ENCODE peak calls at places on chromosomes 1 and 21, in four cellular contexts. O is K562, H is HepG2, V is HCT116. W is an unnamed sample.

GRCh38 chr21:42012763-42013329 is 2.7 kb upstream of the ZBTB21 start:
- DNase-seq in O (no peak), H (no peak), V (no peak), W (no peak)

GRCh38 chr1:11320153-11320936 is 47.3 kb downstream of the UBIAD1 start:
- DNase-seq in O (peak; percentile 63), V (no peak), H (peak; percentile 16), W (peak; percentile 4)

GRCh38 chr1:165849336-165850133 is 22.1 kb downstream of the UCK2 start:
- DNase-seq in H (no peak), V (no peak), O (no peak), W (no peak)

GRCh38 chr21:34845521-34846213 is 176.9 kb downstream of the CLIC6 start:
- DNase-seq in V (peak; percentile 75), H (no peak), O (no peak), W (peak; percentile 27)

GRCh38 chr1:16367968-16368910 is 1.2 kb downstream of the SZRD1 start:
- DNase-seq in H (no peak), V (no peak), O (no peak), W (no peak)

GRCh38 chr1:68201546-68202238 is 30.6 kb downstream of the WLS start:
- DNase-seq in V (no peak), H (no peak), O (no peak), W (no peak)

GRCh38 chr1:225460021-225460736 is 32.3 kb upstream of the LBR start:
- DNase-seq in H (no peak), O (no peak), V (no peak), W (no peak)

GRCh38 chr21:27379381-27379780 is 412.5 kb upstream of the ADAMTS5 start:
- DNase-seq in V (no peak), H (no peak), O (no peak), W (no peak)

GRCh38 chr1:100394286-100394685 is 42.0 kb downstream of the CDC14A start:
- DNase-seq in O (no peak), V (no peak), H (no peak), W (no peak)

GRCh38 chr1:34164510-34165381 is at the start of gene CSMD2:
- DNase-seq in V (no peak), H (no peak), O (no peak), W (no peak)

GRCh38 chr1:58783090-58783992 is 506 bp downstream of the JUN start:
- DNase-seq in O (peak; percentile 22), V (no peak), H (no peak), W (no peak)

GRCh38 chr1:8373547-8374270 is 55.8 kb downstream of the SLC45A1 start:
- DNase-seq in O (no peak), H (no peak), V (peak; percentile 4), W (no peak)

GRCh38 chr1:37663426-37664000 is 28.8 kb upstream of the CDCA8 start:
- DNase-seq in H (no peak), V (no peak), O (no peak), W (no peak)

GRCh38 chr1:155598842-155599331 is 11.1 kb upstream of the MSTO1 start:
- DNase-seq in H (no peak), O (no peak), V (no peak), W (no peak)

GRCh38 chr1:24216254-24216653 is 29.2 kb upstream of the IFNLR1 start:
- DNase-seq in V (no peak), H (no peak), O (no peak), W (no peak)

GRCh38 chr1:34874581-34874980 is 15.0 kb upstream of the SMIM12 start:
- DNase-seq in V (no peak), H (no peak), O (no peak), W (no peak)

GRCh38 chr1:94327001-94327685 is 89.8 kb upstream of the ARHGAP29 start:
- DNase-seq in O (no peak), H (no peak), V (peak; percentile 84), W (no peak)

GRCh38 chr1:27868932-27869718 is 3.2 kb upstream of the THEMIS2 start:
- DNase-seq in H (no peak), O (peak; percentile 54), V (no peak), W (no peak)

GRCh38 chr1:160837558-160838205 is 25.0 kb downstream of the CD244 start:
- DNase-seq in O (peak; percentile 24), H (no peak), V (peak; percentile 12), W (no peak)

GRCh38 chr1:15848143-15848928 is 829 bp downstream of the SPEN start:
- DNase-seq in H (no peak), O (no peak), V (no peak), W (no peak)

GRCh38 chr1:1136547-1137230 is 20.8 kb upstream of the C1orf159 start:
- DNase-seq in O (no peak), V (no peak), H (no peak), W (no peak)

GRCh38 chr1:170659404-170660035 is 4.4 kb upstream of the PRRX1 start:
- DNase-seq in O (no peak), H (no peak), V (no peak), W (no peak)

GRCh38 chr1:183881387-183882084 is 76.6 kb downstream of the RGL1 start:
- DNase-seq in O (no peak), H (peak; percentile 77), V (no peak), W (no peak)

GRCh38 chr1:84223751-84224432 is 77.6 kb upstream of the SAMD13 start:
- DNase-seq in H (no peak), V (no peak), O (no peak), W (no peak)

GRCh38 chr1:84225636-84226035 is 75.9 kb upstream of the SAMD13 start:
- DNase-seq in V (no peak), O (no peak), H (no peak), W (no peak)

GRCh38 chr1:84224905-84225304 is 76.6 kb upstream of the SAMD13 start:
- DNase-seq in V (no peak), O (no peak), H (no peak), W (no peak)
- TF ChIP-seq TCF7L2 in V (no peak), O (no peak), H (no peak), W (no peak)

GRCh38 chr1:167876597-167877175 is 37.2 kb downstream of the ADCY10 start:
- DNase-seq in H (no peak), O (no peak), V (no peak), W (no peak)
- TF ChIP-seq REST in H (no peak), O (no peak), V (no peak), W (no peak)

GRCh38 chr1:2881556-2881955 is 80.1 kb upstream of the TTC34 start:
- DNase-seq in V (no peak), H (no peak), O (no peak), W (no peak)
- H3K27ac ChIP-seq in V (no peak overlapping the region), H (no peak overlapping the region), O (no peak overlapping the region), W (no peak overlapping the region)

DNA sequence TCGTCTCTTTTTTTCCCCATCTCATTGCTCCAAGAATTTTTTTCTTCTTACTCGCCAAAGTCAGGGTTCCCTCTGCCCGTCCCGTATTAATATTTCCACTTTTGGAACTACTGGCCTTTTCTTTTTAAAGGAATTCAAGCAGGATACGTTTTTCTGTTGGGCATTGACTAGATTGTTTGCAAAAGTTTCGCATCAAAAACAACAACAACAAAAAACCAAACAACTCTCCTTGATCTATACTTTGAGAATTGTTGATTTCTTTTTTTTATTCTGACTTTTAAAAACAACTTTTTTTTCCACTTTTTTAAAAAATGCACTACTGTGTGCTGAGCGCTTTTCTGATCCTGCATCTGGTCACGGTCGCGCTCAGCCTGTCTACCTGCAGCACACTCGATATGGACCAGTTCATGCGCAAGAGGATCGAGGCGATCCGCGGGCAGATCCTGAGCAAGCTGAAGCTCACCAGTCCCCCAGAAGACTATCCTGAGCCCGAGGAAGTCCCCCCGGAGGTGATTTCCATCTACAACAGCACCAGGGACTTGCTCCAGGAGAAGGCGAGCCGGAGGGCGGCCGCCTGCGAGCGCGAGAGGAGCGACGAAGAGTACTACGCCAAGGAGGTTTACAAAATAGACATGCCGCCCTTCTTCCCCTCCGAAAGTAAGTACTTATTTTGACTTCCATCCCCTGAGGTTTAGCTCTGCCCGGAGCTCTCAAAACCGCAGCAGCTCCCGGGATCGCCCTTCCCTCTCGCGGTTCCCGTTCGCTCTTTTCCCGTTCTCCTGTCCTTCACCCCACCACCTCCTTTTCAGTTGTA is 1.5 kb downstream of the TGFB2 start:
- DNase-seq in O (no peak), V (no peak), H (no peak), W (no peak)
- TF ChIP-seq TCF7L2 in O (no peak), V (no peak), H (no peak), W (no peak)

DNA sequence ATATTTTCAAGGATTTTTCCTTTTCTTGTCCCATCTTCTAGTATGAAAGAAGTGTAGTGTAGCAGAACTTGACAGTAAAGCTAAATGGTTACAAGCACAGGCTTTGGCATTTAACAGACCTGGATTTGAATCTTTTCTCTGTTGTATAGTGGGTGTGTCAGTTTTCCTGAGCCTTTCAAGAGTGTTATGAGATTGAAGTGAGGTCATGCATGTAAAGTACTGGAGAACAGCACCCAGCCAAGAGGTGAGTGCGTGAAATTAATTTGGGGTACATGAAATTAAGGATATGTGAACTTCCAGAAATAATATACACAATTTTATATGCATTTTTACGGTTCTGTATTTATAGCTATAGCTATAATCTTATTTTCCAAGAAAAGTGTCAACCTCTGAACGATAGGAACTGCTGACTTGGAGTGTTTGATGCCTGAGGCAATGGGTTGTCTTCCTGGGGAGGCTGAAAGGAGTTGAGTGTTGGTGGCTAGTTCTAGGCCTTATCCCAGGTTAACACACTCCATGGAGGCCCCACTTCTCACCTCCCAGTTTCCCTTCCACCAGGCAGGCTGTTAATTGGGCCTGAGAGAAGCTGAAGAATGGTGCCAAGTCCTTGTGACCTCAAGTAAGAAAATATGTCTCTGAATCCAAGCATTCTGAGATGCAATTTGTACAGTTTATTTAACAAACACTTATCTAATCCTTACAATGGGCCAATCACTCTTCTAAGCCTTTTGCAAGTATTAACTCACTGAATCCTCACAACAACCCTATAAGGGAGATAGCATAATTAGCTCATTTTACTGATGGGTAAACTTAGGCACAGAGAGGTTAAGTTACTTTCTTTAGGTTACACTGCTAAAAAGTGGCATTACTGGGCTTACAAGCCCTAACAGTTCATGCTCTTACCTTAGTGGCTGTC is 4.4 kb downstream of the ROR1 start:
- DNase-seq in H (no peak), O (no peak), V (no peak), W (no peak)
- TF ChIP-seq REST in H (no peak), O (no peak), V (no peak), W (no peak)

GRCh38 chr1:180956028-180956640 is 43.4 kb downstream of the KIAA1614 start:
- DNase-seq in H (no peak), V (no peak), O (no peak), W (no peak)

GRCh38 chr1:180952657-180953013 is 39.9 kb downstream of the KIAA1614 start:
- DNase-seq in H (no peak), O (no peak), V (no peak), W (no peak)

GRCh38 chr1:180953291-180953747 is 40.6 kb downstream of the KIAA1614 start:
- DNase-seq in O (no peak), H (no peak), V (no peak), W (no peak)

GRCh38 chr1:180953791-180954721 is 41.4 kb downstream of the KIAA1614 start:
- DNase-seq in H (peak; percentile 31), V (no peak), O (peak; percentile 6), W (no peak)

DNA sequence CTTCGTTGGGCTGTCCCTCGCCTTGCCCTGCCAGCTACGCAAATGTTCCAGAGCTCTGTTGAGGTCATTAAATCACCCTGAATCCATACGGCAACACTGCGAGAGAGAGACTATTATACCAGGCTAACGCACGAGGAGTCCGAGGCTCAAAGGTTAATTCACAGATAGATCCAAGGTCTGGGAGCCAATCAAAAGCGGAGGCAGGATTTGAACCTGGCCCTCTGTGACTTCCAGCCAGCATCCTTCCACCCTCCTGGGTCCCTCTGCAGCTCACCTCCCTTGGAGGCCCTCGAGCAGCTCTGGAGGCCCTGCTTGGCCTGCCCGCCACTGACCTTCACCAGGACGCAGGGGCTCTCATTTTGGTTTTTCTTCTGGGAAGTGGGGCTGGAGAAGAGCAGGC is 42.1 kb downstream of the KIAA1614 start:
- DNase-seq in H (no peak), V (no peak), O (no peak), W (no peak)
- H3K27ac ChIP-seq in H (peak overlapping the region; percentile 71), V (no peak overlapping the region), O (no peak overlapping the region), W (no peak overlapping the region)